ENCODE peak calls at places on chromosomes 2 and 18, in nine cellular contexts. B is MCF 10A; N is effector CD8-positive, alpha-beta T cell; Y is COR-L47; L is M059J; M is RPMI7951; D is HTR-8/SVneo; W is LoVo; P is HEK293T. Q is an unnamed sample.

GRCh38 chr2:145685323-145686050 is 1165.6 kb upstream of the ZEB2 start:
- DNase-seq in B (peak), N (no peak), Y (no peak), L (peak), M (no peak), D (no peak), W (no peak), P (no peak), Q (no peak)

GRCh38 chr2:240963065-240963375 is 35.4 kb upstream of the SNED1 start:
- DNase-seq in B (no peak), N (no peak), Y (no peak), L (no peak), M (no peak), D (no peak), W (no peak), P (no peak), Q (no peak)

GRCh38 chr2:42558827-42559226 is 9.6 kb upstream of the MTA3 start:
- DNase-seq in B (no peak), N (no peak), Y (no peak), L (no peak), M (no peak), D (no peak), W (peak), P (no peak), Q (no peak)

GRCh38 chr2:67752964-67753363 is 309.8 kb downstream of the C1D start:
- DNase-seq in B (peak), N (no peak), Y (no peak), L (peak), M (peak), D (peak), W (no peak), P (no peak), Q (peak)

GRCh38 chr2:2686228-2686627 is 355.2 kb upstream of the MYT1L start:
- DNase-seq in B (no peak), N (no peak), Y (no peak), L (no peak), M (no peak), D (no peak), W (no peak), P (no peak), Q (no peak)

GRCh38 chr2:16167471-16168426 is 227.4 kb downstream of the MYCN start:
- DNase-seq in B (no peak), N (no peak), Y (no peak), L (no peak), M (no peak), D (no peak), W (no peak), P (no peak), Q (no peak)

GRCh38 chr2:8648441-8648840 is 33.4 kb upstream of the ID2 start:
- DNase-seq in B (no peak), N (no peak), Y (no peak), L (no peak), M (no peak), D (no peak), W (no peak), P (no peak), Q (no peak)

GRCh38 chr18:13025233-13025632 is 34.1 kb downstream of the CEP192 start:
- DNase-seq in B (no peak), N (no peak), Y (no peak), L (no peak), M (no peak), D (no peak), W (no peak), P (no peak), Q (no peak)

GRCh38 chr2:84452624-84453023 is 6.5 kb downstream of the SUCLG1 start:
- DNase-seq in B (no peak), N (no peak), Y (no peak), L (no peak), M (no peak), D (no peak), W (no peak), P (no peak), Q (no peak)

GRCh38 chr2:119012345-119013301 is 70.6 kb downstream of the MARCO start:
- DNase-seq in B (no peak), N (no peak), Y (no peak), L (no peak), M (no peak), D (no peak), W (no peak), P (no peak), Q (no peak)

GRCh38 chr18:39205565-39205964 is 1640.0 kb upstream of the CELF4 start:
- DNase-seq in B (no peak), N (no peak), Y (no peak), L (peak), M (no peak), D (no peak), W (no peak), P (no peak), Q (no peak)

Q was measured in A172.